ENCODE peak calls at places on chromosome 3, in four cellular contexts. C is non-pigmented ciliary epithelial cell, T is Calu3, R is ELF-1. B is an unnamed sample.
A peak's percentile ranks its signal among the peaks of the same experiment; 100 is the strongest.

GRCh38 chr3:134308350-134308891 is 57.8 kb upstream of the RYK start:
- DNase-seq in R (peak; percentile 91), T (peak; percentile 95), C (no peak), B (peak; percentile 82)

GRCh38 chr3:156668073-156668763 is 6.2 kb upstream of the TIPARP start:
- DNase-seq in T (peak; percentile 45), R (no peak), C (no peak), B (no peak)

GRCh38 chr3:55929154-55929869 is 442.2 kb upstream of the WNT5A start:
- DNase-seq in T (no peak), C (no peak), R (no peak), B (no peak)

GRCh38 chr3:135260025-135260424 is 465.0 kb downstream of the EPHB1 start:
- DNase-seq in T (no peak), R (peak; percentile 23), C (no peak), B (no peak)

GRCh38 chr3:97815149-97815917 is 6.5 kb upstream of the CRYBG3 start:
- DNase-seq in C (no peak), R (no peak), T (peak; percentile 32), B (no peak)

GRCh38 chr3:32855350-32855953 is 37.7 kb downstream of the TRIM71 start:
- DNase-seq in T (no peak), R (no peak), C (no peak), B (no peak)

GRCh38 chr3:161474139-161474538 is 22.5 kb upstream of the OTOL1 start:
- DNase-seq in R (no peak), C (no peak), T (no peak), B (no peak)

GRCh38 chr3:160020057-160020711 is 31.5 kb downstream of the IL12A start:
- DNase-seq in R (no peak), C (no peak), T (no peak), B (no peak)

GRCh38 chr3:52041118-52041847 is 15.1 kb downstream of the DUSP7 start:
- DNase-seq in T (no peak), C (no peak), R (peak; percentile 51), B (no peak)

GRCh38 chr3:128380719-128381118 is 86.0 kb downstream of the DNAJB8 start:
- DNase-seq in R (no peak), T (no peak), C (no peak), B (no peak)

B was measured in mucosa of gallbladder.